ENCODE peak calls at places on chromosomes 4 and X, in five cellular contexts. Z is amygdala, D is GM03348, M is PC-9, H is midbrain. U is an unnamed sample.

GRCh38 chrX:68942141-68942540 is 113.3 kb downstream of the EFNB1 start:
- DNase-seq in H (no peak), D (no peak), Z (no peak), M (no peak), U (no peak)

GRCh38 chrX:72312311-72312940 is 6.7 kb upstream of the CITED1 start:
- DNase-seq in H (no peak), Z (no peak), M (no peak), D (no peak), U (no peak)

GRCh38 chr4:7907142-7907541 is 32.5 kb downstream of the AFAP1 start:
- DNase-seq in H (no peak), M (no peak), D (no peak), Z (no peak), U (no peak)

GRCh38 chrX:17842769-17843525 is 18.2 kb downstream of the RAI2 start:
- DNase-seq in H (no peak), D (no peak), Z (no peak), M (no peak), U (no peak)

GRCh38 chrX:9231491-9231890 is 197.6 kb upstream of the FAM9B start:
- DNase-seq in H (no peak), D (no peak), Z (no peak), M (no peak), U (peak; percentile 60)

GRCh38 chr4:134085525-134085924 is 116.1 kb downstream of the PABPC4L start:
- DNase-seq in D (no peak), M (no peak), Z (no peak), H (no peak), U (no peak)

GRCh38 chrX:28589048-28589447 is 1.8 kb downstream of the IL1RAPL1 start:
- DNase-seq in Z (no peak), M (no peak), H (no peak), D (no peak), U (no peak)

GRCh38 chrX:70022608-70023007 is 27.1 kb downstream of the AWAT2 start:
- DNase-seq in Z (no peak), H (no peak), M (no peak), D (no peak), U (peak; percentile 16)

GRCh38 chr4:176735300-176735699 is 57.4 kb downstream of the VEGFC start:
- DNase-seq in Z (no peak), M (no peak), D (no peak), H (no peak), U (no peak)

GRCh38 chrX:47560179-47560830 is 700 bp upstream of the ARAF start:
- DNase-seq in M (no peak), D (no peak), H (no peak), Z (no peak), U (no peak)